ENCODE peak calls at places on chromosomes 3 and 15, in six cellular contexts. O is glutamatergic neuron; M is AG04449; L is GM12865; C is CD8-positive, alpha-beta T cell; B is B cell. V is an unnamed sample.

GRCh38 chr15:63469190-63469589 is 35.2 kb upstream of the USP3 start:
- DNase-seq in O (no peak), M (no peak), L (no peak), C (no peak), B (no peak), V (no peak)

GRCh38 chr15:70351941-70352774 is 254.4 kb upstream of the TLE3 start:
- DNase-seq in O (no peak), M (no peak), L (no peak), C (no peak), B (no peak), V (no peak)

GRCh38 chr3:6844723-6845122 is 16.2 kb upstream of the GRM7 start:
- DNase-seq in O (no peak), M (no peak), L (no peak), C (no peak), B (no peak), V (no peak)

GRCh38 chr3:1087066-1087555 is 5.7 kb upstream of the CNTN6 start:
- DNase-seq in O (peak; percentile 19), M (peak; percentile 77), L (no peak), C (no peak), B (no peak), V (no peak)

GRCh38 chr3:159907828-159908227 is 80.8 kb upstream of the IL12A start:
- DNase-seq in O (no peak), M (no peak), L (peak; percentile 13), C (no peak), B (no peak), V (no peak)

GRCh38 chr15:85927936-85928537 is 133.3 kb upstream of the KLHL25 start:
- DNase-seq in O (no peak), M (no peak), L (no peak), C (no peak), B (no peak), V (no peak)

GRCh38 chr3:31481697-31482096 is 51.0 kb upstream of the STT3B start:
- DNase-seq in O (no peak), M (no peak), L (no peak), C (no peak), B (no peak), V (no peak)

GRCh38 chr15:85331666-85332261 is 48.6 kb upstream of the AKAP13 start:
- DNase-seq in O (no peak), M (no peak), L (peak; percentile 60), C (no peak), B (no peak), V (peak; percentile 21)

GRCh38 chr15:42163947-42164550 is 7.6 kb upstream of the PLA2G4F start:
- DNase-seq in O (no peak), M (no peak), L (no peak), C (no peak), B (no peak), V (no peak)

GRCh38 chr15:90214553-90215205 is 13.5 kb downstream of the SEMA4B start:
- DNase-seq in O (no peak), M (no peak), L (peak; percentile 28), C (no peak), B (peak; percentile 52), V (no peak)

GRCh38 chr3:74633021-74633420 is 18.6 kb upstream of the CNTN3 start:
- DNase-seq in O (no peak), M (peak; percentile 66), L (no peak), C (no peak), B (no peak), V (no peak)

GRCh38 chr15:63133786-63134185 is 12.1 kb downstream of the LACTB start:
- DNase-seq in O (no peak), M (no peak), L (no peak), C (no peak), B (no peak), V (no peak)

GRCh38 chr15:33211409-33211808 is 16.9 kb upstream of the FMN1 start:
- DNase-seq in O (peak; percentile 59), M (no peak), L (no peak), C (no peak), B (no peak), V (no peak)

DNA sequence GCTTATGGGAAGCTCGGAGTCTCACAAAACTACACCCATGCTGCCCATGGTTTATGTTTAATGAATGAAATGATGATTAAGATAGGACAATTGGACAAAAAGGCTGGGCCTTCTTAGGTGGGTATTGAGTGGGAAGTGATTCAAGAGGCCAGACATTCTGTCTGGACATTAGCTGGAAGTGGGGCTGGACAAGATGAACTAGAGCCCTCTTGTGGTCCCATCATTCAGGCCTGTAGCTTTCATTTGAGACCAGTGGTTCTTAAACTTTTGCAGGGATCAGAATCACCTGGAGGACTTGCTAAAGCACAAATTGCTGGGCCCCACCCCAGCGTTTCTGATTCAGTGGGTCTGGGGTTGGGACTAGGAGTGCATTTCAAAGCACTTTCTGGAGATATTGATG is 290.4 kb upstream of the CTDSPL start:
- DNase-seq in O (no peak), M (no peak), L (no peak), C (no peak), B (no peak), V (no peak)
- TF ChIP-seq CTCF in O (no peak), M (no peak), L (no peak), C (no peak), B (no peak), V (no peak)

GRCh38 chr15:60964527-60964926 is 264.6 kb downstream of the RORA start:
- DNase-seq in O (no peak), M (no peak), L (peak; percentile 2), C (no peak), B (no peak), V (no peak)
- TF ChIP-seq CTCF in O (no peak), M (no peak), L (no peak), C (no peak), B (no peak), V (no peak)

GRCh38 chr3:122859021-122859805 is 64.3 kb downstream of the SLC49A4 start:
- DNase-seq in O (no peak), M (no peak), L (no peak), C (no peak), B (no peak), V (no peak)

GRCh38 chr3:122857019-122857418 is 62.1 kb downstream of the SLC49A4 start:
- DNase-seq in O (no peak), M (no peak), L (no peak), C (no peak), B (no peak), V (no peak)

GRCh38 chr3:122858373-122858772 is 63.5 kb downstream of the SLC49A4 start:
- DNase-seq in O (no peak), M (no peak), L (peak; percentile 15), C (no peak), B (peak; percentile 13), V (no peak)
- TF ChIP-seq CTCF in O (peak; percentile 50), M (no peak), L (peak; percentile 29), C (no peak), B (no peak), V (peak; percentile 10)

DNA sequence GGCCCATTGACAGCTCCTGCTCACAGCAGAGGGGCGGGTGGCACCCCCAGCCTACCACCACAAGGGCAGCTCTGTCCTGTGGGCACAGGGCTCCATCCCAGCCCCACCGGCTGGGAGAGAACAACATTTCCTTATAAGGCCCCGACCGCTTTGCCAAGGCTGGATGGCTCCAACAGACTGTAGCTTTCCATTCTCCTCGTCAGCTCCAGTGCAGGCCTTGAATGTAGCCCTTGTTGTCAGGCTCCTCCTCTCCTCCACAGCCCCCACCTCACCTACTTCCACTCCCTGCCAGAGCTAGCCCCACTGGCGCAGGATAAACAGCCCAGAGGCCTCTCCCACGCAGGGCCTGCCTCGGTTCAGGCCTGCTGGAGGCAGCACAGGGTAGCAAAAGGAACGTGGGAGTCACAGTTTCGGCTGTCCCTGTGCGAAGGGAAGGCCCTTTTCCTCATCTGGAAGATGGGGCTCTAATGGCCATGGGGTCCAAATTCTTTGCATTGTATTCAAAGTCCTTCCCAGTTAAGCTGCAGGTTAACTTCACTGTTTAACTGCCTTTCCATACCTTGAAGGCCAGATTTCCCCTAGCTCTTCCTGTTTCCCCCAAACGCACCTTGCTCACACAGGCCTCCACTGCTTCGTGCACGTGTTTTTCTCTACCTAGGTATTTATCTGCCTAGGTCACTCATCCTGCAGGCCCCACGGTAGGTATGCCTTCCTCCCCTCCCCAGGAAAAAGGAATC is 101.6 kb upstream of the LPP start:
- DNase-seq in O (no peak), M (no peak), L (no peak), C (no peak), B (no peak), V (peak; percentile 62)
- TF ChIP-seq CTCF in O (no peak), M (no peak), L (no peak), C (no peak), B (no peak), V (peak; percentile 19)

DNA sequence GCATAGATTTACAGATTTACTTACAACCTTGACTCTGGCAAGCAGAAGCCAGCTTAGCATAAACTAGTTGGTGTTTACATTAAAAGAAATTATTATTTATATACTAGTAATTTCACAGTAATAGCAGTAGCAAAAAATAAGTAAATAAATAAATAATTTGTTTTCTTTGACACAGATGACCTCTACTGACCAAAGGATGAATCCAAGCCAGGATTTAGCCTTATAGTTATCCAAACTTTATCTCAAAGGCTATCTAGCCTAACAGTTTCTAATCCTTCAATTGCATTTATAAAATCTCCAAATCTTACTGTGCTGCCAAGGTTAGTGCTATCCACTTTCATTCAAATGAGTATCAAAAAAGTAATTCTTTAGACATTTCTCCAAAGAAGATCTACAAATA is 64.3 kb downstream of the FRMD5 start:
- DNase-seq in O (no peak), M (no peak), L (no peak), C (no peak), B (no peak), V (no peak)
- TF ChIP-seq CTCF in O (no peak), M (no peak), L (no peak), C (no peak), B (no peak), V (no peak)

DNA sequence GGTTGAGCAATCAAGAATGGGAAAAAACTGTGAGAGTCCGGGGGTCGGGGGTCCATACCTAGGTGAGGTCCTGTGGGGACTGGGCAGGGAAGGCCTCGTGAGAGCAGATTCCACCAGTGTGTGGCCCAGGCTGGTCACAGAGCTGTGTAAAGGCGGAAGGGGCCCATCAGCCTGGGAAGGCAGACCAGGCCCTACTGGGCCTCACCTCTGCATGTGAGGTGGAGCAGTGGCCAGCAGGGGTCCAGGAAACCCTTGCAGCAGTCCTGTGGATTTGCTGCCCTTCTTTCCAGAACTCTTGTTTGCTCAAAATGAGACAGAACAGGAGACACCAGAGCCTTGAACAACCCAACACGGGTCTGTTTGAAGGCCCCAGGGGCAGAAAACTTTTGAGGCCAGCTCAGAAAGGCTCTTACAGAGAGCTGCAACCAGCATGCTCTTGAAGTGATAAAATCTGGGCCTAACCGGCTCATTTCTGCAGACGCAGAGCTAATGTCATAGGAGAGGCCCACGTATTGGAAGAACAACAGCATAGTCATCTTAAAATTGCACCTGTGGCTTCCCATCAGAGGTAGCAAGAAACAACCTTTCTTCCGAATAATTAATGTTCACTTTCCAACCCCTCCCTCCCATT is 30.3 kb upstream of the HHATL start:
- DNase-seq in O (no peak), M (no peak), L (no peak), C (no peak), B (no peak), V (no peak)
- TF ChIP-seq CTCF in O (peak; percentile 28), M (no peak), L (peak; percentile 6), C (no peak), B (no peak), V (peak; percentile 19)

DNA sequence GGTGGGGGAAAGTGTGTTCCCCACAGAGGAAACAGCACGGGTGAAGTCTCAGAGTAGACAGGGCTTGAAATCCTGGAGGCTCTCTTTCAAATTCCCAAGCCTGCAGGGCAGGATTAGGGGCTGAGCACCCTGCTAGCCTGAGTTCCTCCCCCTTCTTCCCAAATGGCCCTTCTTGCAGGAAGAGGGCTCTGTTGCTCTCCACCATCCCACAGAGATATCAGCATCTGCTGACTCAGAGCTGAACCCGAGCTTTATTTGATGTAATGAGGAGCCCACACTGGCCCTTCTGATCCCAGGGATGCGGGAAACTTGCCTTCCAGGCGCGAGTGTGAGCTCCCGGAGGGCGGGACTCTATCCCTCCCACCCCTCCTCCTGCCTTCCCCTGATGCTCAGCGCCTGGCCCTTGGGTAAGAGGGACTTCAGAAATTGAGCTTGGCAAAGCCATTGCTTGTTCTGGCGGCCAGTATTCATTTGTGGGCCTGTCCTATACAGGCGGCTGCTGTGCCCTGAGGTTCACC is 1.4 kb upstream of the STRA6 start:
- DNase-seq in O (no peak), M (no peak), L (no peak), C (no peak), B (no peak), V (peak; percentile 44)
- TF ChIP-seq CTCF in O (no peak), M (no peak), L (no peak), C (no peak), B (no peak), V (no peak)